ENCODE peak calls at places on chromosomes 5 and 9, in six cellular contexts. Z, B, A, W, Q and H are unnamed samples.

GRCh38 chr9:136095028-136095494 is at the start of gene NACC2:
- DNase-seq in Z (peak), B (no peak), A (peak), W (peak), Q (no peak), H (peak)

GRCh38 chr5:71714911-71715310 is 4.2 kb upstream of the CARTPT start:
- DNase-seq in Z (no peak), B (no peak), A (no peak), W (no peak), Q (no peak), H (no peak)

GRCh38 chr5:133245191-133246052 is 193.6 kb downstream of the HSPA4 start:
- DNase-seq in Z (no peak), B (no peak), A (peak), W (no peak), Q (no peak), H (peak)

GRCh38 chr5:54621742-54622141 is 104.2 kb downstream of the SNX18 start:
- DNase-seq in Z (no peak), B (no peak), A (no peak), W (peak), Q (no peak), H (no peak)

GRCh38 chr5:135112008-135112670 is 78.1 kb upstream of the PITX1 start:
- DNase-seq in Z (no peak), B (no peak), A (no peak), W (no peak), Q (no peak), H (no peak)

GRCh38 chr5:179411161-179411841 is 66.0 kb upstream of the ADAMTS2 start:
- DNase-seq in Z (no peak), B (no peak), A (no peak), W (no peak), Q (no peak), H (no peak)

GRCh38 chr5:11909471-11909870 is 5.2 kb upstream of the CTNND2 start:
- DNase-seq in Z (no peak), B (no peak), A (no peak), W (no peak), Q (no peak), H (no peak)

GRCh38 chr9:126676685-126677143 is 63.0 kb downstream of the LMX1B start:
- DNase-seq in Z (peak), B (no peak), A (no peak), W (no peak), Q (no peak), H (no peak)

GRCh38 chr9:106976772-106977171 is 113.8 kb downstream of the ZNF462 start:
- DNase-seq in Z (no peak), B (no peak), A (no peak), W (no peak), Q (no peak), H (no peak)

GRCh38 chr5:56829137-56829536 is 13.8 kb downstream of the MAP3K1 start:
- DNase-seq in Z (no peak), B (peak), A (no peak), W (no peak), Q (no peak), H (no peak)